ENCODE peak calls at places on chromosomes 11 and 22, in five cellular contexts. One of them, this sample, is unnamed.

GRCh38 chr11:130476922-130477491 is 28.6 kb downstream of the ADAMTS15 start:
- DNase-seq in body of pancreas: no peak
- DNase-seq in ascending aorta: peak; percentile 53
- DNase-seq in CD8-positive, alpha-beta T cell: no peak
- DNase-seq in cardiac muscle cell: no peak
- DNase-seq in this sample: no peak

GRCh38 chr11:72326151-72326842 is 82.3 kb upstream of the PHOX2A start:
- DNase-seq in body of pancreas: no peak
- DNase-seq in ascending aorta: no peak
- DNase-seq in CD8-positive, alpha-beta T cell: no peak
- DNase-seq in cardiac muscle cell: no peak
- DNase-seq in this sample: no peak

GRCh38 chr11:11975201-11976092 is 33.0 kb downstream of the DKK3 start:
- DNase-seq in body of pancreas: no peak
- DNase-seq in ascending aorta: peak; percentile 62
- DNase-seq in CD8-positive, alpha-beta T cell: no peak
- DNase-seq in cardiac muscle cell: no peak
- DNase-seq in this sample: no peak

GRCh38 chr11:21646351-21646750 is 546.5 kb upstream of the ANO5 start:
- DNase-seq in body of pancreas: no peak
- DNase-seq in ascending aorta: no peak
- DNase-seq in CD8-positive, alpha-beta T cell: no peak
- DNase-seq in cardiac muscle cell: no peak
- DNase-seq in this sample: no peak

GRCh38 chr11:64713031-64713780 is 9.8 kb downstream of the NRXN2 start:
- DNase-seq in body of pancreas: peak; percentile 25
- DNase-seq in ascending aorta: no peak
- DNase-seq in CD8-positive, alpha-beta T cell: no peak
- DNase-seq in cardiac muscle cell: peak; percentile 69
- DNase-seq in this sample: no peak

GRCh38 chr11:121082670-121083069 is 18.4 kb upstream of the TECTA start:
- DNase-seq in body of pancreas: no peak
- DNase-seq in ascending aorta: no peak
- DNase-seq in CD8-positive, alpha-beta T cell: no peak
- DNase-seq in cardiac muscle cell: peak; percentile 77
- DNase-seq in this sample: no peak

GRCh38 chr11:61054927-61055562 is 47.2 kb upstream of the CD5 start:
- DNase-seq in body of pancreas: no peak
- DNase-seq in ascending aorta: no peak
- DNase-seq in CD8-positive, alpha-beta T cell: no peak
- DNase-seq in cardiac muscle cell: no peak
- DNase-seq in this sample: no peak

GRCh38 chr11:130911306-130911705 is 5.0 kb downstream of the SNX19 start:
- DNase-seq in body of pancreas: no peak
- DNase-seq in ascending aorta: no peak
- DNase-seq in CD8-positive, alpha-beta T cell: no peak
- DNase-seq in cardiac muscle cell: no peak
- DNase-seq in this sample: no peak

GRCh38 chr22:45200862-45201511 is 37.3 kb downstream of the NUP50 start:
- DNase-seq in body of pancreas: no peak
- DNase-seq in ascending aorta: no peak
- DNase-seq in CD8-positive, alpha-beta T cell: no peak
- DNase-seq in cardiac muscle cell: no peak
- DNase-seq in this sample: no peak

GRCh38 chr11:44300881-44301855 is 8.8 kb downstream of the ALX4 start:
- DNase-seq in body of pancreas: no peak
- DNase-seq in ascending aorta: no peak
- DNase-seq in CD8-positive, alpha-beta T cell: no peak
- DNase-seq in cardiac muscle cell: no peak
- DNase-seq in this sample: no peak

GRCh38 chr11:108963118-108963517 is 298.2 kb downstream of the DDX10 start:
- DNase-seq in body of pancreas: no peak
- DNase-seq in ascending aorta: no peak
- DNase-seq in CD8-positive, alpha-beta T cell: no peak
- DNase-seq in cardiac muscle cell: no peak
- DNase-seq in this sample: no peak

DNA sequence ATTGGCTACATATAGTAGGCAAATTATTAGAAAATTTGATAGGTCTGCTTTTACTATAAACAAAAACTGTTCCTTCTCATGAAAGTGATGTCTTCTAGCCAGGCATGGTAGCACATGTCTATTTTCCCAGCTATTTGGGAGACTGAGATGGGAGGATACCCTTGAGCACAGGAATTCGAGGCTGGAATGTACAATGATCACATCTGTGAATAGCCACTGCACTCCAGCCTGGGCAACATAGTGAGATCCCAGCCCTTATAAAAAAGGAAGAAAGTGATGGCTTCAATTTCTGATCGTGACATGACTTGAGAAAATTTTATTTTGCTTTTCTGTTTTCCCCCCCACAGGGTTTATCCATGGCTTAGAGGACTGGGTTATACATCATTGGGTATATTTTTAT is 19.5 kb upstream of the B3GNT6 start:
- DNase-seq in body of pancreas: no peak
- DNase-seq in ascending aorta: no peak
- DNase-seq in CD8-positive, alpha-beta T cell: no peak
- DNase-seq in cardiac muscle cell: no peak
- DNase-seq in this sample: no peak
- H3K27ac ChIP-seq in body of pancreas: no peak overlapping the region
- H3K27ac ChIP-seq in ascending aorta: no peak overlapping the region
- H3K27ac ChIP-seq in CD8-positive, alpha-beta T cell: no peak overlapping the region
- H3K27ac ChIP-seq in cardiac muscle cell: no peak overlapping the region
- H3K27ac ChIP-seq in this sample: no peak overlapping the region

DNA sequence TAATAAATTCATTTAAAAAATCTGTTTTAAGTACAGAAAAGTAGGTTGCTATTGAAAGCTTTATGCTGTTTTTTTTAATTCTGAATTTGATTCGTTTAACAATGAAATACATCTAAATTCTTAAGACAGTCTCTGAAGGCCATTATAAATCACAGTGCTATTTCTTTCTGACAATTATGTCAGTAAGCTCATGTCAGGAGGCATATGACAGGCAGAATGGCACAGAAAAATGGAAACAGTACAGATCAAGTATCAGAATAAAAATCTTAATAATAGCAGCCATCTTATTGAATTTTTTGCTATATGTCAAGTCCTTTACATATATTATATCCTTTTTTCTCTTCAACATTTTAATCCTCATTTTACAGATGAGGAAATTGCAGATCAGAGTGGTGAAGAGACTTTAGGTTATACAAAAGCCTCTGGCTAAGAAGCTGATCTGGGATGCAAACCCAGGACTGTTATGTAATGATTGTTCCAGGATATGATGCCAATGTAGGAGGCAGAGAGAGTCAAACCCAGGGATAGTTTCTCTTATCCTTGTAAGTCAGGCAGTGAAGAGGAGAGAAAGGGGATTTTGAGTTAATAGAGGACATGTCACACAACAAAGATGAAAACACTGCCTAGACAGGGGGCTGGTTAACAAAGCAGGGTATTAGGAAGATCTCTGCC is 283.1 kb upstream of the CCDC90B start:
- DNase-seq in body of pancreas: no peak
- DNase-seq in ascending aorta: no peak
- DNase-seq in CD8-positive, alpha-beta T cell: no peak
- DNase-seq in cardiac muscle cell: no peak
- DNase-seq in this sample: no peak
- H3K27ac ChIP-seq in body of pancreas: no peak overlapping the region
- H3K27ac ChIP-seq in ascending aorta: no peak overlapping the region
- H3K27ac ChIP-seq in CD8-positive, alpha-beta T cell: no peak overlapping the region
- H3K27ac ChIP-seq in cardiac muscle cell: no peak overlapping the region
- H3K27ac ChIP-seq in this sample: peak overlapping the region; percentile 54

GRCh38 chr11:35011944-35012343 is 95.5 kb downstream of the PDHX start:
- DNase-seq in body of pancreas: no peak
- DNase-seq in ascending aorta: no peak
- DNase-seq in CD8-positive, alpha-beta T cell: no peak
- DNase-seq in cardiac muscle cell: no peak
- DNase-seq in this sample: no peak
- H3K27ac ChIP-seq in body of pancreas: peak overlapping the region; percentile 7
- H3K27ac ChIP-seq in ascending aorta: no peak overlapping the region
- H3K27ac ChIP-seq in CD8-positive, alpha-beta T cell: no peak overlapping the region
- H3K27ac ChIP-seq in cardiac muscle cell: no peak overlapping the region
- H3K27ac ChIP-seq in this sample: no peak overlapping the region

GRCh38 chr11:46471943-46472661 is 80.5 kb upstream of the CHRM4 start:
- DNase-seq in body of pancreas: no peak
- DNase-seq in ascending aorta: no peak
- DNase-seq in CD8-positive, alpha-beta T cell: no peak
- DNase-seq in cardiac muscle cell: no peak
- DNase-seq in this sample: no peak
- H3K27ac ChIP-seq in body of pancreas: no peak overlapping the region
- H3K27ac ChIP-seq in ascending aorta: no peak overlapping the region
- H3K27ac ChIP-seq in CD8-positive, alpha-beta T cell: no peak overlapping the region
- H3K27ac ChIP-seq in cardiac muscle cell: peak overlapping the region; percentile 31
- H3K27ac ChIP-seq in this sample: no peak overlapping the region

GRCh38 chr11:106384429-106384828 is 307.0 kb downstream of the AASDHPPT start:
- DNase-seq in body of pancreas: no peak
- DNase-seq in ascending aorta: no peak
- DNase-seq in CD8-positive, alpha-beta T cell: no peak
- DNase-seq in cardiac muscle cell: no peak
- DNase-seq in this sample: no peak
- H3K27ac ChIP-seq in body of pancreas: no peak overlapping the region
- H3K27ac ChIP-seq in ascending aorta: no peak overlapping the region
- H3K27ac ChIP-seq in CD8-positive, alpha-beta T cell: no peak overlapping the region
- H3K27ac ChIP-seq in cardiac muscle cell: no peak overlapping the region
- H3K27ac ChIP-seq in this sample: no peak overlapping the region

DNA sequence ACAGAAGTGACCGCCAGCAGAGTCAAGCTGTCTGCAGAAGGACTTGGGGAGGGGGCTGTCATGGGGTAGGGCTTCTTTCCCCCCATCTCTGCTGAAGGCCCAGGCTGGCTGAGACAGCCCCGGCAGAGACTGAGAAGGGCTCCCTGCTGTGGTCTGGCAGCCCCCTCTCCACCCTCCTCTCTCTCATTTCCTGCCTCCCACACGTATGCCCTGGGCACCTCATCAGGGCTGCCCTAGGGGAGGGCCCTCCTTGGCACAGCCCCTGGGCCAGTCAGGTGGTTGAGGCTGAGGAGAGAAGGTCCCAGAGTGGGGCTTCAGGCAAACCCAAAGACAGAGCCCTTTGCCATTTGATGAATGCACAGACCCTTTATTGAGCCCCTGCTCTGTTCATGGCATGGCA is 3.6 kb downstream of the RASD2 start:
- DNase-seq in body of pancreas: no peak
- DNase-seq in ascending aorta: no peak
- DNase-seq in CD8-positive, alpha-beta T cell: no peak
- DNase-seq in cardiac muscle cell: no peak
- DNase-seq in this sample: no peak
- H3K27ac ChIP-seq in body of pancreas: no peak overlapping the region
- H3K27ac ChIP-seq in ascending aorta: no peak overlapping the region
- H3K27ac ChIP-seq in CD8-positive, alpha-beta T cell: no peak overlapping the region
- H3K27ac ChIP-seq in cardiac muscle cell: no peak overlapping the region
- H3K27ac ChIP-seq in this sample: peak overlapping the region; percentile 36